ENCODE peak calls at places on chromosome 15, in four cellular contexts. N is sigmoid colon, Z is endothelial cell, L is ovary. T is an unnamed sample.
A peak's percentile ranks its signal among the peaks of the same experiment; 100 is the strongest.

GRCh38 chr15:87736401-87736800 is 520.1 kb downstream of the NTRK3 start:
- DNase-seq in L (no peak), Z (no peak), N (no peak), T (no peak)

GRCh38 chr15:95119041-95119440 is 887.7 kb downstream of the MCTP2 start:
- DNase-seq in Z (no peak), L (no peak), N (no peak), T (no peak)

GRCh38 chr15:77709135-77709886 is 76.6 kb upstream of the LINGO1 start:
- DNase-seq in N (no peak), L (no peak), Z (no peak), T (no peak)

GRCh38 chr15:70236306-70237103 is 138.8 kb upstream of the TLE3 start:
- DNase-seq in L (no peak), N (peak; percentile 44), Z (no peak), T (no peak)

GRCh38 chr15:63387741-63388468 is 6.3 kb upstream of the CA12 start:
- DNase-seq in L (no peak), N (no peak), Z (no peak), T (no peak)

GRCh38 chr15:57251308-57251707 is 125.0 kb upstream of the CGNL1 start:
- DNase-seq in Z (no peak), L (no peak), N (no peak), T (no peak)

GRCh38 chr15:73321496-73322344 is 47.0 kb downstream of the HCN4 start:
- DNase-seq in N (peak; percentile 45), L (no peak), Z (no peak), T (peak; percentile 81)

GRCh38 chr15:89358755-89359439 is 24.3 kb upstream of the POLG start:
- DNase-seq in N (peak; percentile 81), Z (peak; percentile 84), L (peak; percentile 53), T (peak; percentile 88)

GRCh38 chr15:100999369-100999768 is 80.2 kb downstream of the LRRK1 start:
- DNase-seq in N (no peak), L (no peak), Z (no peak), T (no peak)

GRCh38 chr15:80693682-80694623 is 1.2 kb upstream of the ABHD17C start:
- DNase-seq in L (no peak), Z (no peak), N (no peak), T (no peak)

GRCh38 chr15:101841656-101842055 is 29.7 kb downstream of the OR4F15 start:
- DNase-seq in L (no peak), N (no peak), Z (no peak), T (no peak)

GRCh38 chr15:49624046-49624445 is 3.2 kb downstream of the DTWD1 start:
- DNase-seq in Z (no peak), L (no peak), N (no peak), T (no peak)

GRCh38 chr15:25954398-25954797 is 91.3 kb upstream of the ATP10A start:
- DNase-seq in L (no peak), N (no peak), Z (no peak), T (no peak)

GRCh38 chr15:33587773-33588172 is 277.0 kb downstream of the RYR3 start:
- DNase-seq in Z (no peak), L (peak; percentile 42), N (no peak), T (no peak)

GRCh38 chr15:83108266-83109219 is 1.1 kb downstream of the TM6SF1 start:
- DNase-seq in N (peak; percentile 82), L (no peak), Z (peak; percentile 15), T (no peak)

GRCh38 chr15:85329561-85330421 is 50.6 kb upstream of the AKAP13 start:
- DNase-seq in Z (no peak), N (no peak), L (peak; percentile 10), T (no peak)

GRCh38 chr15:58182460-58183163 is 44.4 kb downstream of the AQP9 start:
- DNase-seq in Z (peak; percentile 62), L (peak; percentile 13), N (no peak), T (peak; percentile 68)

GRCh38 chr15:41332788-41333527 is at the start of gene NUSAP1:
- DNase-seq in N (no peak), L (no peak), Z (no peak), T (peak; percentile 52)

GRCh38 chr15:78808550-78808949 is 2.7 kb downstream of the ADAMTS7 start:
- DNase-seq in N (no peak), Z (no peak), L (no peak), T (peak; percentile 42)

GRCh38 chr15:82556315-82557035 is 16.2 kb upstream of the RPS17 start:
- DNase-seq in Z (no peak), N (no peak), L (no peak), T (no peak)

GRCh38 chr15:69916169-69916785 is 181.4 kb downstream of the TLE3 start:
- DNase-seq in N (no peak), Z (no peak), L (no peak), T (no peak)

GRCh38 chr15:60898896-60899295 is 330.2 kb downstream of the RORA start:
- DNase-seq in N (no peak), Z (no peak), L (no peak), T (no peak)

GRCh38 chr15:62067448-62068044 is 769 bp downstream of the C2CD4A start:
- DNase-seq in L (peak; percentile 12), Z (peak; percentile 21), N (peak; percentile 67), T (peak; percentile 37)

GRCh38 chr15:92906038-92906437 is 5.9 kb downstream of the CHD2 start:
- DNase-seq in N (no peak), L (no peak), Z (no peak), T (no peak)

GRCh38 chr15:68852466-68852865 is 31.8 kb upstream of the ANP32A start:
- DNase-seq in Z (no peak), L (no peak), N (no peak), T (no peak)

GRCh38 chr15:47862402-47862801 is 145.1 kb downstream of the SEMA6D start:
- DNase-seq in L (no peak), Z (no peak), N (no peak), T (no peak)

GRCh38 chr15:57085267-57085666 is 166.8 kb downstream of the TCF12 start:
- DNase-seq in N (no peak), Z (no peak), L (no peak), T (no peak)

GRCh38 chr15:78129098-78130011 is 1.9 kb downstream of the CIB2 start:
- DNase-seq in L (no peak), Z (no peak), N (no peak), T (no peak)

GRCh38 chr15:51100785-51101489 is 6.2 kb upstream of the TNFAIP8L3 start:
- DNase-seq in L (no peak), N (no peak), Z (no peak), T (no peak)

GRCh38 chr15:28935316-28935715 is 49.5 kb downstream of the APBA2 start:
- DNase-seq in N (peak; percentile 42), Z (peak; percentile 37), L (no peak), T (peak; percentile 72)
- TF ChIP-seq CTCF in N (no peak), Z (peak; percentile 34), L (no peak), T (peak; percentile 46)

GRCh38 chr15:72197460-72198409 is at the start of gene GRAMD2A:
- DNase-seq in Z (peak; percentile 33), N (no peak), L (no peak), T (peak; percentile 43)
- TF ChIP-seq CTCF in Z (no peak), N (no peak), L (no peak), T (no peak)

DNA sequence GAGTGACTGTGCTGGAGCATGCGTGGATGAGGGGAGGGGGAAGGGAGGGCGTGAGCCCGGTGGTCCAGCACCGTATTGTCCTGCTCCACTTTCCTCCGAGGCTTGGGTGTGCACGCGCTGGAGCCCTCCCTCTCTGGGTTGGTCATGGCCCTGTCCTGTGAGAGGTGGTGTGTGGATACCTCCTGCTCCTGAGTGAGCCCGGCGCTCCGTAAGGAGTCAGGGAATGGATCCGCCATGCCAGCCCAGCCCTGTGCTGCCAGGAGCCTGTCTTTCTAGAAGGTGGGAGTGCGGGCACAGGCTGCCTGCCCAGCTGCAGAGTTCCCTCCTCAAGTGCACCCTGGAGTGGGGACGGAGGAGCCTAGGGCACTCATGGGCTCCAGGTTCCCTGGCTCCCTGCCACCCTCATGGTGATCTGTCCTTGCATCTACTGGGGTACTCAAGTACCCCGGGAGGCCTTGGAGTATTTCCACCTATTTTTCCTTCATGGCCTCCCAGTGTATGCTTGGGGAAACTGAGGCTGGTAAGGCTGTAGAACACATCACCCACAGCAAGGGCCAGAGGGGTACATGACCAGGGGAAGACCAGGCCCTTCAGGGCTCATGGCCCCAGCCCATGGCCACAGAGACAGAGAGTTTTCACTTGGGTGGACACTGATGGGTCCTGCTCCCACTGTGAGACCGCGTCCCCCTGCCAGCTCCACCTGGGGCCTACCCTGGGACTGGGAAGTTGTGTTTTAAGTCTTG is 133.1 kb downstream of the TJP1 start:
- DNase-seq in Z (no peak), L (no peak), N (no peak), T (no peak)
- TF ChIP-seq CTCF in Z (no peak), L (no peak), N (no peak), T (no peak)

GRCh38 chr15:75043509-75044257 is 20.3 kb downstream of the PPCDC start:
- DNase-seq in L (peak; percentile 100), Z (no peak), N (peak; percentile 98), T (no peak)
- TF ChIP-seq CTCF in L (peak; percentile 45), Z (no peak), N (peak; percentile 28), T (no peak)

DNA sequence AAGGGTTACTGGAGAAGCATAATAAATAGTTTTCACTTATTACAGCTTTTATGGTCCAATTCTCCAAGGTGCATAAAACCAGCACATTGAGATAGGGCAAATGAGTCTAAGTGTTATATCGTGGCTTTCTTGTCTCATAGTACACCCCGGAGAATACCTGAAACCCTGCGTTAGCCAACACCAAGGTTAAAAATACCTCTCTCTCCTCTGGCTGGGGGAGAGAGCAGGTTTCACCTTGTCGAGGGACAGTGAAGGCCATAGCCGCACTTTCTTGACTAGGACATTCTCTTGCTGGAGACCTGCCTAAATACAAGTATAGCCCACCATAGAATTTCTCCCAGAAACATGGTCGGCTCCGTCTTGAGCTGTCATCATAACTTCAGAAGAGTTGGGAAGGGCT is 51.4 kb upstream of the ATOSA start:
- DNase-seq in Z (no peak), L (no peak), N (no peak), T (no peak)
- TF ChIP-seq CTCF in Z (no peak), L (no peak), N (no peak), T (no peak)

GRCh38 chr15:39581501-39582285 is 814 bp downstream of the THBS1 start:
- DNase-seq in Z (peak; percentile 40), L (peak; percentile 61), N (peak; percentile 88), T (peak; percentile 42)

GRCh38 chr15:39580630-39581500 is at the start of gene THBS1:
- DNase-seq in N (peak; percentile 97), Z (peak; percentile 62), L (peak; percentile 93), T (peak; percentile 42)

GRCh38 chr15:39578851-39579486 is 1.9 kb upstream of the THBS1 start:
- DNase-seq in N (peak; percentile 67), L (no peak), Z (no peak), T (no peak)

GRCh38 chr15:39579487-39580116 is 1.3 kb upstream of the THBS1 start:
- DNase-seq in L (peak; percentile 64), Z (peak; percentile 59), N (peak; percentile 91), T (no peak)

GRCh38 chr15:39580117-39580629 is 706 bp upstream of the THBS1 start:
- DNase-seq in Z (peak; percentile 99), L (peak; percentile 94), N (peak; percentile 97), T (peak; percentile 92)
- TF ChIP-seq CTCF in Z (peak; percentile 98), L (peak; percentile 96), N (peak; percentile 83), T (peak; percentile 99)